ENCODE peak calls at places on chromosomes 6 and 20, in seven cellular contexts. F is colonic mucosa; Q is NCI-H460; H is effector memory CD8-positive, alpha-beta T cell; N is KBM-7; S is endothelial cell; O is nephron progenitor cell. B is an unnamed sample.

GRCh38 chr6:105832358-105832757 is 253.8 kb upstream of the PRDM1 start:
- DNase-seq in F (no peak), Q (no peak), H (no peak), N (peak; percentile 57), S (no peak), O (no peak), B (no peak)

GRCh38 chr20:46346770-46347169 is 38.5 kb upstream of the CDH22 start:
- DNase-seq in F (no peak), Q (no peak), H (no peak), N (no peak), S (no peak), O (no peak), B (no peak)

GRCh38 chr6:35051393-35051792 is 89.7 kb downstream of the TCP11 start:
- DNase-seq in F (no peak), Q (no peak), H (no peak), N (no peak), S (no peak), O (no peak), B (no peak)

GRCh38 chr20:50029697-50030428 is 47.1 kb downstream of the SNAI1 start:
- DNase-seq in F (no peak), Q (peak; percentile 52), H (no peak), N (no peak), S (no peak), O (no peak), B (no peak)

GRCh38 chr20:62797671-62798532 is 1.6 kb downstream of the MRGBP start:
- DNase-seq in F (peak; percentile 88), Q (no peak), H (no peak), N (no peak), S (no peak), O (no peak), B (no peak)

GRCh38 chr6:135270676-135271536 is 89.8 kb downstream of the MYB start:
- DNase-seq in F (peak; percentile 86), Q (no peak), H (no peak), N (no peak), S (no peak), O (no peak), B (no peak)

GRCh38 chr6:160520043-160520904 is 143.8 kb downstream of the LPA start:
- DNase-seq in F (peak; percentile 86), Q (peak; percentile 30), H (peak; percentile 74), N (peak; percentile 45), S (peak; percentile 87), O (peak; percentile 89), B (peak; percentile 87)

GRCh38 chr6:7241709-7242645 is 71.0 kb downstream of the SSR1 start:
- DNase-seq in F (peak; percentile 77), Q (no peak), H (no peak), N (no peak), S (no peak), O (no peak), B (peak; percentile 11)

GRCh38 chr6:18155273-18155863 is at the start of gene KDM1B:
- DNase-seq in F (no peak), Q (peak; percentile 96), H (peak; percentile 99), N (peak; percentile 98), S (no peak), O (no peak), B (peak; percentile 99)

GRCh38 chr20:13735829-13736228 is 48.9 kb downstream of the ESF1 start:
- DNase-seq in F (no peak), Q (no peak), H (no peak), N (no peak), S (no peak), O (no peak), B (no peak)

GRCh38 chr6:109055771-109056235 is 38.8 kb downstream of the SESN1 start:
- DNase-seq in F (no peak), Q (no peak), H (no peak), N (no peak), S (no peak), O (no peak), B (no peak)

GRCh38 chr6:9801255-9801757 is 613.6 kb downstream of the TFAP2A start:
- DNase-seq in F (no peak), Q (no peak), H (no peak), N (no peak), S (no peak), O (no peak), B (no peak)

GRCh38 chr6:5968817-5969726 is 37.7 kb downstream of the NRN1 start:
- DNase-seq in F (no peak), Q (no peak), H (no peak), N (peak; percentile 41), S (no peak), O (no peak), B (no peak)

GRCh38 chr6:102619585-102619984 is 1226.1 kb downstream of the GRIK2 start:
- DNase-seq in F (no peak), Q (peak; percentile 13), H (no peak), N (peak; percentile 33), S (peak; percentile 11), O (no peak), B (peak; percentile 13)

GRCh38 chr20:48817367-48818030 is 10.3 kb downstream of the PREX1 start:
- DNase-seq in F (no peak), Q (no peak), H (no peak), N (no peak), S (no peak), O (no peak), B (no peak)

GRCh38 chr6:45946352-45946751 is 69.3 kb downstream of the CLIC5 start:
- DNase-seq in F (no peak), Q (no peak), H (no peak), N (peak; percentile 28), S (peak; percentile 10), O (no peak), B (peak; percentile 11)

GRCh38 chr20:31606678-31606927 is 1.5 kb downstream of the ID1 start:
- DNase-seq in F (no peak), Q (no peak), H (no peak), N (no peak), S (no peak), O (no peak), B (no peak)

GRCh38 chr20:38658879-38659612 is 57.4 kb downstream of the ARHGAP40 start:
- DNase-seq in F (no peak), Q (peak; percentile 17), H (peak; percentile 20), N (peak; percentile 25), S (peak; percentile 52), O (peak; percentile 49), B (peak; percentile 6)

GRCh38 chr6:168125429-168126001 is 46.5 kb upstream of the FRMD1 start:
- DNase-seq in F (peak; percentile 13), Q (no peak), H (no peak), N (no peak), S (no peak), O (no peak), B (no peak)

GRCh38 chr20:3653921-3654320 is 9.3 kb downstream of the GFRA4 start:
- DNase-seq in F (no peak), Q (no peak), H (no peak), N (no peak), S (no peak), O (no peak), B (no peak)

GRCh38 chr6:23027281-23027680 is 457.9 kb downstream of the HDGFL1 start:
- DNase-seq in F (no peak), Q (no peak), H (no peak), N (no peak), S (no peak), O (no peak), B (no peak)

GRCh38 chr6:132995432-132995831 is 181.1 kb downstream of the RPS12 start:
- DNase-seq in F (no peak), Q (no peak), H (no peak), N (no peak), S (no peak), O (no peak), B (no peak)

GRCh38 chr6:87366428-87366827 is 21.8 kb downstream of the C6orf163 start:
- DNase-seq in F (no peak), Q (no peak), H (no peak), N (no peak), S (no peak), O (no peak), B (no peak)

GRCh38 chr6:49849121-49849907 is 17.0 kb downstream of the CRISP1 start:
- DNase-seq in F (no peak), Q (peak; percentile 43), H (no peak), N (peak; percentile 64), S (no peak), O (peak; percentile 3), B (peak; percentile 40)

B was measured in HAP-1.